ENCODE peak calls at places on chromosome 20, in five cellular contexts. I is A549, Q is pancreas, L is fibroblast of pulmonary artery, T is fibroblast of the aortic adventitia. P is an unnamed sample.
A peak's percentile ranks its signal among the peaks of the same experiment; 100 is the strongest.

GRCh38 chr20:31738729-31739549 is at the start of gene TPX2:
- DNase-seq in T (peak; percentile 97), I (peak; percentile 99), Q (peak; percentile 90), L (peak; percentile 97), P (peak; percentile 93)

GRCh38 chr20:11387189-11387754 is 530.4 kb upstream of the BTBD3 start:
- DNase-seq in I (peak; percentile 43), L (peak; percentile 81), T (peak; percentile 92), Q (no peak), P (no peak)

GRCh38 chr20:38108438-38109024 is 56.5 kb downstream of the TGM2 start:
- DNase-seq in L (peak; percentile 74), T (peak; percentile 97), I (no peak), Q (no peak), P (no peak)

GRCh38 chr20:1881240-1881835 is 13.9 kb upstream of the SIRPA start:
- DNase-seq in L (no peak), T (no peak), Q (no peak), I (no peak), P (peak; percentile 50)

GRCh38 chr20:60934724-60935123 is 317.3 kb upstream of the CDH4 start:
- DNase-seq in Q (no peak), T (no peak), L (no peak), I (no peak), P (no peak)

GRCh38 chr20:49186535-49187329 is 1.4 kb downstream of the STAU1 start:
- DNase-seq in Q (peak; percentile 51), T (peak; percentile 60), L (peak; percentile 62), I (peak; percentile 44), P (no peak)

GRCh38 chr20:63913768-63914167 is 18.8 kb downstream of the DNAJC5 start:
- DNase-seq in I (no peak), L (no peak), T (no peak), Q (peak; percentile 12), P (peak; percentile 40)

GRCh38 chr20:39885975-39886649 is 802.9 kb downstream of the MAFB start:
- DNase-seq in Q (peak; percentile 30), I (no peak), L (peak; percentile 69), T (peak; percentile 73), P (peak; percentile 53)

GRCh38 chr20:5718896-5719595 is 31.2 kb upstream of the SHLD1 start:
- DNase-seq in I (no peak), Q (no peak), L (no peak), T (peak; percentile 30), P (no peak)

GRCh38 chr20:38302721-38303120 is 1.2 kb upstream of the BPI start:
- DNase-seq in T (no peak), Q (no peak), I (no peak), L (no peak), P (no peak)

GRCh38 chr20:9581509-9581908 is 67.1 kb downstream of the LAMP5 start:
- DNase-seq in T (no peak), I (no peak), Q (no peak), L (no peak), P (no peak)

GRCh38 chr20:23116301-23117089 is 30.4 kb upstream of the CD93 start:
- DNase-seq in Q (no peak), I (no peak), T (peak; percentile 37), L (peak; percentile 33), P (no peak)

GRCh38 chr20:41137412-41138216 is at the start of gene PLCG1:
- DNase-seq in T (peak; percentile 51), Q (peak; percentile 83), I (peak; percentile 47), L (peak; percentile 76), P (peak; percentile 81)

GRCh38 chr20:4041748-4042411 is 26.5 kb upstream of the RNF24 start:
- DNase-seq in Q (peak; percentile 98), L (peak; percentile 99), T (peak; percentile 98), I (peak; percentile 81), P (peak; percentile 88)

GRCh38 chr20:1301031-1301529 is 27.9 kb downstream of the SDCBP2 start:
- DNase-seq in I (no peak), T (peak; percentile 62), Q (no peak), L (peak; percentile 69), P (no peak)

GRCh38 chr20:14929388-14929787 is 592.0 kb upstream of the FLRT3 start:
- DNase-seq in L (no peak), Q (no peak), I (no peak), T (no peak), P (no peak)

GRCh38 chr20:10919549-10920140 is 245.8 kb upstream of the JAG1 start:
- DNase-seq in Q (no peak), L (peak; percentile 39), T (peak; percentile 91), I (no peak), P (no peak)

GRCh38 chr20:1165941-1166340 is 18.8 kb downstream of the TMEM74B start:
- DNase-seq in T (no peak), Q (no peak), L (no peak), I (no peak), P (no peak)

GRCh38 chr20:41249371-41249770 is 68.2 kb downstream of the ZHX3 start:
- DNase-seq in Q (no peak), I (no peak), T (peak; percentile 86), L (peak; percentile 94), P (no peak)

GRCh38 chr20:32823737-32824588 is 4.2 kb downstream of the MAPRE1 start:
- DNase-seq in L (peak; percentile 29), I (no peak), T (peak; percentile 29), Q (no peak), P (no peak)

GRCh38 chr20:52924411-52925271 is 47.5 kb upstream of the TSHZ2 start:
- DNase-seq in T (no peak), L (no peak), Q (no peak), I (no peak), P (no peak)

GRCh38 chr20:8223096-8223870 is 91.2 kb downstream of the PLCB1 start:
- DNase-seq in T (peak; percentile 95), L (peak; percentile 89), Q (no peak), I (no peak), P (no peak)

GRCh38 chr20:4949833-4950178 is 51.5 kb downstream of the SLC23A2 start:
- DNase-seq in Q (no peak), L (peak; percentile 70), I (peak; percentile 60), T (peak; percentile 71), P (no peak)

GRCh38 chr20:61455508-61456215 is 203.6 kb downstream of the CDH4 start:
- DNase-seq in I (no peak), T (no peak), Q (no peak), L (no peak), P (no peak)

GRCh38 chr20:37735541-37735940 is 41.7 kb downstream of the CTNNBL1 start:
- DNase-seq in L (no peak), T (no peak), Q (no peak), I (no peak), P (no peak)

GRCh38 chr20:57573893-57574292 is 13.0 kb downstream of the PCK1 start:
- DNase-seq in I (peak; percentile 23), Q (no peak), T (no peak), L (no peak), P (no peak)
- TF ChIP-seq CTCF in I (no peak), Q (no peak), T (no peak), L (peak; percentile 10), P (no peak)

DNA sequence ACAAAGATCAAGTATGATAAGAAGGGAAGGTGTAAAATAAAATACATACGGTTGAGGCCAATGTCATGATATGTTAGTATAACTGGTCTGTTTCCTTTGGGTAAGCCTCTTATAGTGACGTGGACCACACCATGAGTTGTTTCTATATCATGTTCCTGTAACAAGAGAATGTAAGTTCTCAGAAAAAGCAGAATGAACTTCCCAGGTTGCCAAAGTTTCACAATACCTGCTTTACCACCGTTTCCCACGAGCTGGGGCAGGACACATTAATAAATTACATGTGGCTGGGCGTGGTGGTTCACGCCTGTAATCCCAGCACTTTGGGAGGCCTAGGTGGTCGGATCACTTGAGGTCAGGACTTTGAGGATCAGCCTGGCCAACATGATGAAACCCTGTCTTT is 42.6 kb upstream of the SLA2 start:
- DNase-seq in I (no peak), L (no peak), Q (no peak), T (no peak), P (no peak)
- TF ChIP-seq CTCF in I (no peak), L (no peak), Q (no peak), T (no peak), P (no peak)

DNA sequence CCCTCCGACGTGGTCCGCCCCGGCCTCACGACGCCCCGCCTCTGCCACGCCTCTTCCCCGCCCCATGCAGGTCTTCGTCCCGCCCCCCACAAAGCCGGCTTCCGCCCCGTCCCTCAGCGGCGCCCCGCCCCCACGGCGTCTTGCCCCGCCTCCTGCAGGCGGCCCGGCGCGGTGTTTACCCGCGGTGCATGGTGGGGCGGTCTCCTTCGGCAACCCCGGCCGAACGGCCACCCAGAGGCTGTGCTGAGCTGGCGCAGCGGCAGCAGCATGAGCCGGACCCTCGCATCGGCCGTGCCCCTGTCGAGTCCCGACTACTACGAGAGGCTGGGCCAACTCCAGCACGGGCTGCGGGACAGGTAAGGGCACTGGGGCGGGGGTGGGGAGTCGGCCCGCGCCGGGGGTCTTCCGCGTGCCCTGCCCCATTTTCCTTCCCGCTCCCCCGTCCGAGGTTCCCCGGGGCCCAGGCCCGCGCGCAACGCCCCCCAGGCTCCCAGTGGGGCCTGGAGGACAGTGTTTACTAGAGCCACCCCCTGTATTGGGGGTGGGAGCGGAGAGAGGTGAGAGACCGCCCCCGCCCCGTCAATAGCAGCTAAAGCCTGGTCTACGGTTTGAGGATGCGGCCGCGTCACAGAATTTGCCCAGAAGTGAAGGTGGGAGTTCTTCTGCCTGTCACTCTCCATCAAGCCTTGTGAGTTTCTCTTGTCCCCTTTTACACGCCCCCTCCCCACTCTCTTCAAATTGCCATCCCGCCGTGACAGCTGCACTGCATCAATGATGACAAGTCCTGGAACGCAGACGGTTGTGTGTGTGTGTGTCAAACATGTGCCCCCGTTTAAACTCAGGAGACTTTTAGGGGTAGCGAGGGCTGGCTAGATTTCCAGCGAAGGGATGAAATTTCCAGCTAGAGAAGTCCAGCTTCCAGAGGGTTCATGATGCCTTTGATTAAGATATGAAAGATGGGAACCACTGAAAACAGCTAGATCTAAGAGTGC is at the start of gene KIZ:
- DNase-seq in L (peak; percentile 96), I (peak; percentile 83), Q (peak; percentile 99), T (peak; percentile 90), P (peak; percentile 100)
- TF ChIP-seq CTCF in L (no peak), I (no peak), Q (peak; percentile 27), T (peak; percentile 51), P (peak; percentile 20)

DNA sequence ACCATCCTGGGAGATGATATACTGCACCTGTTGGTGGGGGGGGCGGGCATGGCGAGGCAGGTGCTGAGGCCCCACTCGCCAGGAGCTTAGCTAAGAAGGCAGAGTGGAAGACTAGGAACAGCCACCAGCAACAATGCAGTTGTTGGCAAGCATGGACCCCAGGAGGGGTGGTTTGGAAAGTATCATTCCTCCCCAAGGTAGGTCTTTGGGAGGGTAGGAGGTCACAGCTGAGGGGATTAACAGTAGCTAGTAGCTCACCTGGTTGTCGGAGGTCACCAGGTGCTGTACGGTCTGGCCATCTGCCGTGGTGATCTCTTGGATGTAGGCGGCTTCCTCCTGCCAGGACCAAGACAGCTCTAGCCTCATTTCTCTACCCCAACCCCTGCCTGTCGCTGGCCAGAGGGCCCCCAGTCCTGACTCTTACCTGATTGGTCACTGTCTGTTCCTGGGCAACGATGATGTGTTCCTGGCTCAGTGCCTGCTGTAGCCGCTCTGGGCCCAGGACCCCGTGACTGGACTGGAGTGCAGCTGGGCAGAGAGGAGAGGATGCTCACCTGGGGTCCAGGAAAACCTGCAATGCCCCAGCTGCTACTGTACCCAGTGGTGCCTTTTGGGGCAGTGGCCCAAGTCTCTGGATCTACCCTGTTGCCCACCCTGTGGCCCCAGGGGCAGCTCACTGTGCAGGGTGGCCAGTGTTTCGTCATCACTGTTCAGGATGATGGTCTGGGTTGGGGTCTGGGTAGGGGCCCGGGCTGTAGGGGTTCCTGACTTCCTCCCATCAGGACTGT is 15.3 kb downstream of the PCIF1 start:
- DNase-seq in I (no peak), L (no peak), Q (no peak), T (no peak), P (no peak)
- TF ChIP-seq CTCF in I (no peak), L (no peak), Q (no peak), T (no peak), P (no peak)